ENCODE peak calls at places on chromosomes 11 and 22, in ten cellular contexts. W is adrenal gland, O is testis, J is suprapubic skin, G is breast epithelium, H is HepG2, E is transverse colon, X is tibial nerve, R is thyroid gland, L is heart left ventricle. Q is an unnamed sample. For H3K27me3, the result is how much of the 10 kb centered on the place peaks cover.

GRCh38 chr22:37569921-37570660 is 9.8 kb downstream of the LGALS2 start:
- DNase-seq in W (peak), O (no peak), J (no peak), G (no peak), H (no peak), E (peak), X (no peak), R (peak), L (peak), Q (peak)

GRCh38 chr11:68093565-68093964 is 27.6 kb downstream of the CHKA start:
- DNase-seq in W (no peak), O (no peak), J (no peak), G (no peak), H (no peak), E (no peak), X (no peak), R (no peak), L (no peak), Q (no peak)

GRCh38 chr11:111336582-111337256 is 38.4 kb downstream of the POU2AF3 start:
- DNase-seq in W (peak), O (no peak), J (no peak), G (no peak), H (peak), E (no peak), X (no peak), R (no peak), L (no peak), Q (no peak)

GRCh38 chr11:72758304-72758689 is 6.1 kb upstream of the ARAP1 start:
- DNase-seq in W (no peak), O (no peak), J (no peak), G (no peak), H (no peak), E (no peak), X (no peak), R (no peak), L (no peak), Q (no peak)

GRCh38 chr11:107011977-107012376 is 6.3 kb downstream of the GUCY1A2 start:
- DNase-seq in W (no peak), O (no peak), J (no peak), G (no peak), H (no peak), E (no peak), X (no peak), R (no peak), L (no peak), Q (no peak)

GRCh38 chr11:32396331-32396730 is 39.0 kb downstream of the WT1 start:
- DNase-seq in W (peak), O (no peak), J (no peak), G (no peak), H (no peak), E (no peak), X (no peak), R (no peak), L (no peak), Q (no peak)

GRCh38 chr11:123519055-123519796 is 89.2 kb downstream of the GRAMD1B start:
- DNase-seq in W (peak), O (no peak), J (no peak), G (no peak), H (no peak), E (no peak), X (no peak), R (no peak), L (no peak), Q (peak)

GRCh38 chr22:34102633-34103032 is 182.4 kb upstream of the LARGE1 start:
- DNase-seq in W (no peak), O (no peak), J (no peak), G (no peak), H (no peak), E (no peak), X (no peak), R (no peak), L (no peak), Q (no peak)

GRCh38 chr22:43446037-43446803 is 34.4 kb downstream of the MPPED1 start:
- DNase-seq in W (no peak), O (no peak), J (no peak), G (no peak), H (no peak), E (no peak), X (no peak), R (no peak), L (no peak), Q (peak)

GRCh38 chr11:118910309-118911112 is 15.2 kb downstream of the BCL9L start:
- DNase-seq in W (peak), O (peak), J (peak), G (peak), H (peak), E (peak), X (peak), R (peak), L (peak), Q (peak)

GRCh38 chr11:118872403-118872821 is 11.3 kb upstream of the CXCR5 start:
- DNase-seq in W (no peak), O (peak), J (no peak), G (no peak), H (no peak), E (peak), X (no peak), R (no peak), L (no peak), Q (peak)

GRCh38 chr11:47269829-47270305 is at the start of gene MADD:
- DNase-seq in W (peak), O (peak), J (peak), G (peak), H (peak), E (peak), X (peak), R (peak), L (peak), Q (peak)

GRCh38 chr22:42670921-42671709 is 21.9 kb upstream of the CYB5R3 start:
- DNase-seq in W (no peak), O (no peak), J (no peak), G (no peak), H (no peak), E (peak), X (no peak), R (no peak), L (peak), Q (no peak)

GRCh38 chr11:133934599-133935550 is 21.9 kb downstream of the IGSF9B start:
- DNase-seq in W (peak), O (peak), J (no peak), G (no peak), H (peak), E (peak), X (peak), R (no peak), L (peak), Q (no peak)

GRCh38 chr11:20026629-20027545 is 133.4 kb downstream of the DBX1 start:
- DNase-seq in W (no peak), O (no peak), J (no peak), G (peak), H (no peak), E (no peak), X (no peak), R (peak), L (no peak), Q (peak)

GRCh38 chr11:35390737-35391682 is 28.3 kb downstream of the SLC1A2 start:
- DNase-seq in W (no peak), O (no peak), J (no peak), G (peak), H (peak), E (peak), X (no peak), R (no peak), L (no peak), Q (no peak)

GRCh38 chr11:117187799-117188481 is 9.4 kb downstream of the SIDT2 start:
- DNase-seq in W (peak), O (no peak), J (peak), G (no peak), H (no peak), E (no peak), X (no peak), R (no peak), L (no peak), Q (peak)

GRCh38 chr11:29328961-29329441 is 687.8 kb downstream of the KCNA4 start:
- DNase-seq in W (no peak), O (peak), J (no peak), G (no peak), H (peak), E (no peak), X (no peak), R (peak), L (no peak), Q (no peak)

GRCh38 chr22:50699754-50700386 is 27.2 kb downstream of the SHANK3 start:
- DNase-seq in W (no peak), O (no peak), J (peak), G (no peak), H (peak), E (no peak), X (no peak), R (no peak), L (peak), Q (peak)
- TF ChIP-seq CTCF in W (no peak), O (no peak), J (no peak), G (no peak), H (peak), E (no peak), X (no peak), R (no peak), L (no peak), Q (no peak)

GRCh38 chr22:28360846-28361424 is 318.7 kb downstream of the TTC28 start:
- DNase-seq in W (no peak), O (no peak), J (no peak), G (no peak), H (no peak), E (no peak), X (no peak), R (no peak), L (no peak), Q (no peak)

DNA sequence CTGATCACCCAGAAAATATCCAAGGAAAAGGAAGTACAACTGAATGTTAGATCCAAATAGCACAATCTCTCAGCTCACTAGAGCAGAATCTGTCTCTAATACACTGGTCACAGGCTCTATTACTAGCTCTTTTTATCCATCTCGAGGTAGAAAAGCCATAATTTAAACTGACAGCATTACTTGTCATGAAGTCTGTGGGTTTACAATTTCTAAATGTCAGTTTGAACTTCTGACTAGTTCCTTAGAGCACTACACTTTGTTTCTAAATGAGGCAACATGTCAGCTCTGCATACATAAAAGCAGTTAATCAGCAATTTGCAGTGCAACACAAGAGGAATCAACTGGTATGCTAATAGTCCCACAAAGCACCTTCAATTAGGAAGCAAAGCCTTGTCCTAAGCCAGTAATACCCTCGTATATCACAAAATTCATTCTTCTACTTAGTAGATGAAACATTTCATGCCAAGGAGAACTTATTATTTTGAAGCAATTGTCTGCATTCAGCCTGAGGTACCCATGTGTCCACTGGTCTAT is 321.3 kb downstream of the TTC28 start:
- DNase-seq in W (no peak), O (no peak), J (no peak), G (no peak), H (no peak), E (no peak), X (no peak), R (no peak), L (no peak), Q (no peak)
- TF ChIP-seq POLR2A in W (no peak), O (no peak), J (no peak), G (no peak), H (no peak), E (no peak), X (no peak), R (no peak), L (no peak), Q (no peak)

GRCh38 chr11:76159983-76160661 is 46.2 kb downstream of the WNT11 start:
- DNase-seq in W (no peak), O (no peak), J (no peak), G (no peak), H (no peak), E (no peak), X (no peak), R (no peak), L (peak), Q (no peak)
- H3K27me3 ChIP-seq in W (under half), O (under half), J (under half), G (under half), H (half or more), E (under half), X (under half), R (under half), L (under half), Q (under half)

GRCh38 chr11:58133329-58134076 is 8.2 kb upstream of the OR9I1 start:
- DNase-seq in W (no peak), O (no peak), J (no peak), G (no peak), H (no peak), E (no peak), X (no peak), R (no peak), L (no peak), Q (no peak)
- TF ChIP-seq CTCF in W (no peak), O (no peak), J (no peak), G (no peak), H (peak), E (no peak), X (no peak), R (no peak), L (no peak), Q (no peak)

GRCh38 chr22:27933186-27933983 is 14.3 kb upstream of the PITPNB start:
- DNase-seq in W (no peak), O (no peak), J (no peak), G (no peak), H (no peak), E (no peak), X (no peak), R (no peak), L (no peak), Q (no peak)
- TF ChIP-seq POLR2A in W (no peak), O (no peak), J (no peak), G (no peak), H (no peak), E (no peak), X (no peak), R (no peak), L (no peak), Q (no peak)

DNA sequence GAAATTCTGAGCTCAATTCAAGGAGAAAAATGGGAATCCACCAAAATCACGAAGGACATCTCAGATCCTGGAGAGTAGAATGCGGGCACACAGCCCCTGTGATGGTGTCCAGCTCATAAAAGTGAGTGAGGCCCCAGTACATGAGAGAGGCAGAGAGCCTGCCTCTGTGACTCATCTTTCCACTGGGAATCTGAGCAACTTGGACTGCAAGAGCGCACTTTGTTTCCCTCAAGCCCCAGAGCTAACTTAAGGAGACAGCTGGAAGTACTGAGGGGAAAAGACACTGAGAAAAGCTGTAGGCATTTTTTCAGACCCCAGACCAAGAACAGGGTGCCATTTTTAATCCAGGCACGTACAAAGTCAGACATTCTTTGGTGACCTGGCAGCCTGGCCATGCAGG is 273.7 kb downstream of the C11orf87 start:
- DNase-seq in W (no peak), O (no peak), J (no peak), G (no peak), H (no peak), E (no peak), X (no peak), R (no peak), L (no peak), Q (no peak)
- H3K27me3 ChIP-seq in W (under half), O (under half), J (under half), G (under half), H (under half), E (under half), X (under half), R (under half), L (under half), Q (under half)

GRCh38 chr11:69950120-69950519 is 128.0 kb upstream of the ANO1 start:
- DNase-seq in W (no peak), O (peak), J (no peak), G (no peak), H (peak), E (peak), X (no peak), R (no peak), L (no peak), Q (no peak)
- TF ChIP-seq CTCF in W (peak), O (peak), J (no peak), G (no peak), H (peak), E (peak), X (no peak), R (peak), L (no peak), Q (no peak)

DNA sequence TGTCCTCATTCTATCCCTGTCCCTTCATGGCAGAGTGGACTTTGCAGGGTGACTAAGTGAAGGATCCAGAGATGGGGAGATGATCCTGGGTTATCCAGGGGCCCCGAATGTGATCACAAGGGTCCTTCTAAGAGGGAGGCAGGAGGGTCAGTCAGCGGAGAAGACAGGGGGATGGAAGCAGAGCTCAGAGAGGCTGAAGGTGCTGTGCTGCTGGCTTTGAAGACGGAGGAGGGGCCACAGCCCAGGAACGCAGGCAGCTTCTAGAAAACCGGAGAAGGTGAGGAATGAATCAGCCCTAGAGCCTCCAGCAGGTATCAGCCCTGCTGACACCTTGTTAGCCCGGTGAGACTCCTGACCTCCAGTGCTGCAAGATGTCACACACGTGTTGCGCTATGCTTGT is 63.7 kb downstream of the CDKN1C start:
- DNase-seq in W (no peak), O (no peak), J (no peak), G (no peak), H (no peak), E (no peak), X (no peak), R (no peak), L (no peak), Q (no peak)
- TF ChIP-seq POLR2A in W (no peak), O (no peak), J (no peak), G (no peak), H (no peak), E (no peak), X (no peak), R (no peak), L (no peak), Q (no peak)

GRCh38 chr11:2272241-2272945 is 2.0 kb upstream of the ASCL2 start:
- DNase-seq in W (peak), O (peak), J (peak), G (peak), H (no peak), E (no peak), X (no peak), R (no peak), L (no peak), Q (peak)
- H3K27me3 ChIP-seq in W (under half), O (under half), J (under half), G (under half), H (under half), E (half or more), X (under half), R (under half), L (under half), Q (under half)